ENCODE peak calls at places on chromosomes 7 and 10, in six cellular contexts. One of them, this sample, is unnamed.

GRCh38 chr10:68811367-68812009 is 15.8 kb upstream of the STOX1 start:
- DNase-seq in CD8-positive, alpha-beta T cell: no peak
- DNase-seq in stomach: no peak
- DNase-seq in colonic mucosa: no peak
- DNase-seq in adrenal gland: peak; percentile 81
- DNase-seq in brain microvascular endothelial cell: no peak
- DNase-seq in this sample: no peak

GRCh38 chr10:73940634-73941221 is 29.8 kb downstream of the PLAU start:
- DNase-seq in CD8-positive, alpha-beta T cell: peak; percentile 81
- DNase-seq in brain microvascular endothelial cell: peak; percentile 73
- DNase-seq in colonic mucosa: peak; percentile 89
- DNase-seq in stomach: peak; percentile 86
- DNase-seq in adrenal gland: peak; percentile 84
- DNase-seq in this sample: peak; percentile 81

GRCh38 chr7:96837583-96837982 is 127.9 kb upstream of the SEM1 start:
- DNase-seq in colonic mucosa: no peak
- DNase-seq in CD8-positive, alpha-beta T cell: no peak
- DNase-seq in adrenal gland: no peak
- DNase-seq in brain microvascular endothelial cell: no peak
- DNase-seq in stomach: no peak
- DNase-seq in this sample: no peak

GRCh38 chr7:131346885-131347592 is 19.4 kb downstream of the MKLN1 start:
- DNase-seq in CD8-positive, alpha-beta T cell: no peak
- DNase-seq in adrenal gland: no peak
- DNase-seq in colonic mucosa: no peak
- DNase-seq in stomach: peak; percentile 39
- DNase-seq in brain microvascular endothelial cell: no peak
- DNase-seq in this sample: no peak

GRCh38 chr10:57579926-57580325 is 687.8 kb downstream of the IPMK start:
- DNase-seq in colonic mucosa: no peak
- DNase-seq in CD8-positive, alpha-beta T cell: no peak
- DNase-seq in stomach: no peak
- DNase-seq in adrenal gland: peak; percentile 23
- DNase-seq in brain microvascular endothelial cell: peak; percentile 7
- DNase-seq in this sample: no peak

GRCh38 chr7:10474048-10474447 is 499.6 kb upstream of the PHF14 start:
- DNase-seq in brain microvascular endothelial cell: peak; percentile 15
- DNase-seq in adrenal gland: no peak
- DNase-seq in colonic mucosa: no peak
- DNase-seq in stomach: no peak
- DNase-seq in CD8-positive, alpha-beta T cell: no peak
- DNase-seq in this sample: no peak

GRCh38 chr7:127474457-127474856 is 81.9 kb upstream of the ZNF800 start:
- DNase-seq in colonic mucosa: no peak
- DNase-seq in CD8-positive, alpha-beta T cell: no peak
- DNase-seq in stomach: no peak
- DNase-seq in brain microvascular endothelial cell: no peak
- DNase-seq in adrenal gland: no peak
- DNase-seq in this sample: no peak

GRCh38 chr10:100101526-100102076 is 19.9 kb upstream of the CPN1 start:
- DNase-seq in adrenal gland: no peak
- DNase-seq in colonic mucosa: peak; percentile 47
- DNase-seq in CD8-positive, alpha-beta T cell: no peak
- DNase-seq in brain microvascular endothelial cell: no peak
- DNase-seq in stomach: no peak
- DNase-seq in this sample: no peak

GRCh38 chr10:15879663-15880062 is 19.4 kb upstream of the MINDY3 start:
- DNase-seq in stomach: no peak
- DNase-seq in CD8-positive, alpha-beta T cell: no peak
- DNase-seq in brain microvascular endothelial cell: no peak
- DNase-seq in adrenal gland: no peak
- DNase-seq in colonic mucosa: no peak
- DNase-seq in this sample: no peak

GRCh38 chr7:39069886-39070881 is 92.5 kb downstream of the POU6F2 start:
- DNase-seq in colonic mucosa: no peak
- DNase-seq in adrenal gland: no peak
- DNase-seq in CD8-positive, alpha-beta T cell: no peak
- DNase-seq in stomach: no peak
- DNase-seq in brain microvascular endothelial cell: no peak
- DNase-seq in this sample: no peak

GRCh38 chr10:20474064-20474463 is 423.0 kb downstream of the NEBL start:
- DNase-seq in CD8-positive, alpha-beta T cell: no peak
- DNase-seq in adrenal gland: no peak
- DNase-seq in brain microvascular endothelial cell: no peak
- DNase-seq in stomach: no peak
- DNase-seq in colonic mucosa: no peak
- DNase-seq in this sample: no peak

GRCh38 chr10:78925800-78926319 is 142.9 kb upstream of the ZMIZ1 start:
- DNase-seq in stomach: no peak
- DNase-seq in colonic mucosa: no peak
- DNase-seq in adrenal gland: no peak
- DNase-seq in CD8-positive, alpha-beta T cell: no peak
- DNase-seq in brain microvascular endothelial cell: peak; percentile 93
- DNase-seq in this sample: no peak

GRCh38 chr7:138239244-138239643 is 163.0 kb downstream of the AKR1D1 start:
- DNase-seq in CD8-positive, alpha-beta T cell: no peak
- DNase-seq in brain microvascular endothelial cell: no peak
- DNase-seq in stomach: no peak
- DNase-seq in colonic mucosa: no peak
- DNase-seq in adrenal gland: peak; percentile 44
- DNase-seq in this sample: no peak

GRCh38 chr10:31700222-31700621 is 228.4 kb downstream of the ARHGAP12 start:
- DNase-seq in brain microvascular endothelial cell: peak; percentile 25
- DNase-seq in adrenal gland: no peak
- DNase-seq in stomach: no peak
- DNase-seq in colonic mucosa: no peak
- DNase-seq in CD8-positive, alpha-beta T cell: no peak
- DNase-seq in this sample: no peak

GRCh38 chr7:133300811-133301210 is 47.9 kb downstream of the EXOC4 start:
- DNase-seq in CD8-positive, alpha-beta T cell: no peak
- DNase-seq in adrenal gland: no peak
- DNase-seq in brain microvascular endothelial cell: no peak
- DNase-seq in stomach: no peak
- DNase-seq in colonic mucosa: no peak
- DNase-seq in this sample: no peak

GRCh38 chr10:58775960-58776574 is 263.4 kb downstream of the BICC1 start:
- DNase-seq in adrenal gland: no peak
- DNase-seq in brain microvascular endothelial cell: peak; percentile 84
- DNase-seq in colonic mucosa: no peak
- DNase-seq in CD8-positive, alpha-beta T cell: no peak
- DNase-seq in stomach: no peak
- DNase-seq in this sample: no peak

GRCh38 chr10:11110499-11110898 is 92.8 kb downstream of the CELF2 start:
- DNase-seq in CD8-positive, alpha-beta T cell: no peak
- DNase-seq in colonic mucosa: no peak
- DNase-seq in adrenal gland: no peak
- DNase-seq in stomach: no peak
- DNase-seq in brain microvascular endothelial cell: no peak
- DNase-seq in this sample: no peak

GRCh38 chr7:48144291-48144768 is 26.9 kb upstream of the ABCA13 start:
- DNase-seq in brain microvascular endothelial cell: no peak
- DNase-seq in CD8-positive, alpha-beta T cell: no peak
- DNase-seq in adrenal gland: no peak
- DNase-seq in colonic mucosa: peak; percentile 72
- DNase-seq in stomach: no peak
- DNase-seq in this sample: no peak

GRCh38 chr7:31939076-31939475 is 131.1 kb downstream of the PDE1C start:
- DNase-seq in adrenal gland: no peak
- DNase-seq in brain microvascular endothelial cell: no peak
- DNase-seq in stomach: no peak
- DNase-seq in colonic mucosa: no peak
- DNase-seq in CD8-positive, alpha-beta T cell: no peak
- DNase-seq in this sample: no peak

GRCh38 chr7:158710651-158711102 is 6.1 kb upstream of the NCAPG2 start:
- DNase-seq in CD8-positive, alpha-beta T cell: no peak
- DNase-seq in adrenal gland: no peak
- DNase-seq in colonic mucosa: no peak
- DNase-seq in brain microvascular endothelial cell: peak; percentile 94
- DNase-seq in stomach: no peak
- DNase-seq in this sample: no peak

GRCh38 chr7:56046728-56047445 is 4.4 kb downstream of the PSPH start:
- DNase-seq in colonic mucosa: peak; percentile 20
- DNase-seq in stomach: peak; percentile 44
- DNase-seq in CD8-positive, alpha-beta T cell: no peak
- DNase-seq in brain microvascular endothelial cell: peak; percentile 94
- DNase-seq in adrenal gland: no peak
- DNase-seq in this sample: no peak

GRCh38 chr10:125396651-125397050 is 236.3 kb upstream of the CTBP2 start:
- DNase-seq in CD8-positive, alpha-beta T cell: no peak
- DNase-seq in adrenal gland: no peak
- DNase-seq in brain microvascular endothelial cell: no peak
- DNase-seq in colonic mucosa: no peak
- DNase-seq in stomach: no peak
- DNase-seq in this sample: no peak

GRCh38 chr7:2522780-2523433 is 3.3 kb downstream of the LFNG start:
- DNase-seq in CD8-positive, alpha-beta T cell: no peak
- DNase-seq in adrenal gland: no peak
- DNase-seq in colonic mucosa: peak; percentile 83
- DNase-seq in stomach: no peak
- DNase-seq in brain microvascular endothelial cell: peak; percentile 71
- DNase-seq in this sample: no peak

GRCh38 chr7:88866265-88866863 is 70.8 kb upstream of the TEX47 start:
- DNase-seq in colonic mucosa: no peak
- DNase-seq in stomach: no peak
- DNase-seq in brain microvascular endothelial cell: no peak
- DNase-seq in CD8-positive, alpha-beta T cell: no peak
- DNase-seq in adrenal gland: no peak
- DNase-seq in this sample: no peak

GRCh38 chr10:1130995-1131790 is 75.0 kb downstream of the WDR37 start:
- DNase-seq in stomach: no peak
- DNase-seq in adrenal gland: no peak
- DNase-seq in brain microvascular endothelial cell: no peak
- DNase-seq in colonic mucosa: peak; percentile 4
- DNase-seq in CD8-positive, alpha-beta T cell: no peak
- DNase-seq in this sample: no peak

DNA sequence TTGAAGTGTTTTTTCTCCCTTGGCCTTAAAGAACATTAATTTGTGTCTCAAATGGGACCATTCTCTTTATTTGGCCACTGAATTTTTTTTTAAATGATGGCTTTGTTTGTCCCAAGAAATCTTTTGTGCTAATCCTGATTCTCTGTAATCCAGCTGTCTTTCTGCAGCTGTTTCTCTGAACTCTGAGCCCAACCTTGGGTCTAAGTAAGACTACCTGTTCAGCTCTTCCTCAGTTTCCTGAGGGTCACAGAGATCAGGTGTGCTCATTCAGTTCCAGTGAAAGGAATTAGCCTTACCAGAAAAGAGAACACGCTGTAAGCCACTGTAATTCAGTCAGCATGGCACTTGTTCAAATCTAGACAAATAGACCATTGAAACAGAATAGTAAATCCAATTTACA is 94.2 kb downstream of the ANKIB1 start:
- DNase-seq in CD8-positive, alpha-beta T cell: no peak
- DNase-seq in stomach: no peak
- DNase-seq in brain microvascular endothelial cell: no peak
- DNase-seq in colonic mucosa: no peak
- DNase-seq in adrenal gland: no peak
- DNase-seq in this sample: no peak
- H3K27ac ChIP-seq in CD8-positive, alpha-beta T cell: no peak overlapping the region
- H3K27ac ChIP-seq in stomach: no peak overlapping the region
- H3K27ac ChIP-seq in brain microvascular endothelial cell: no peak overlapping the region
- H3K27ac ChIP-seq in colonic mucosa: no peak overlapping the region
- H3K27ac ChIP-seq in adrenal gland: no peak overlapping the region
- H3K27ac ChIP-seq in this sample: no peak overlapping the region

DNA sequence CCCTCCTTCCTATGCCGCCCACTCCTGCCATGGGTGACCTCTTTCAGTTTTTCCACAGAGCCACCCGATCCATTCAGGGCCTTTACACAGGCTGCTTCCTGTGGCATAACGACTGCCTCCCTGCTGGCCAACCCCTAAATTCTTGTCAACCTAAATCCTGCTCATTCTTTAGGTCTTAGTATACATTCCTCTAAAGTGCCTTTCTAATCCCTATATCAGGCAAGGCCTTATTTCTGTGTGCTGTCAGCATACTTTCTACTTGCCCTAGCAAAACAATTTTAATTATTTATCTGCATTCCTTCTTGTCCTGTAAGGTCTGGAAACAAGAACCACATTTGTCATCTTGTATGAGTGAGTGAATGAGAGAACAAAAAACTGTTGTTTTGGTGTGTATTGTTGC is 132.4 kb downstream of the DNAH11 start:
- DNase-seq in CD8-positive, alpha-beta T cell: no peak
- DNase-seq in colonic mucosa: no peak
- DNase-seq in brain microvascular endothelial cell: no peak
- DNase-seq in stomach: no peak
- DNase-seq in adrenal gland: no peak
- DNase-seq in this sample: no peak
- TF ChIP-seq CTCF in CD8-positive, alpha-beta T cell: no peak
- TF ChIP-seq CTCF in colonic mucosa: no peak
- TF ChIP-seq CTCF in brain microvascular endothelial cell: no peak
- TF ChIP-seq CTCF in stomach: no peak
- TF ChIP-seq CTCF in adrenal gland: no peak
- TF ChIP-seq CTCF in this sample: no peak

GRCh38 chr10:89861584-89862287 is 160.3 kb downstream of the KIF20B start:
- DNase-seq in brain microvascular endothelial cell: peak; percentile 45
- DNase-seq in CD8-positive, alpha-beta T cell: no peak
- DNase-seq in stomach: no peak
- DNase-seq in colonic mucosa: no peak
- DNase-seq in adrenal gland: no peak
- DNase-seq in this sample: no peak

GRCh38 chr10:89857399-89857798 is 156.0 kb downstream of the KIF20B start:
- DNase-seq in adrenal gland: no peak
- DNase-seq in colonic mucosa: no peak
- DNase-seq in CD8-positive, alpha-beta T cell: no peak
- DNase-seq in stomach: no peak
- DNase-seq in brain microvascular endothelial cell: no peak
- DNase-seq in this sample: no peak

DNA sequence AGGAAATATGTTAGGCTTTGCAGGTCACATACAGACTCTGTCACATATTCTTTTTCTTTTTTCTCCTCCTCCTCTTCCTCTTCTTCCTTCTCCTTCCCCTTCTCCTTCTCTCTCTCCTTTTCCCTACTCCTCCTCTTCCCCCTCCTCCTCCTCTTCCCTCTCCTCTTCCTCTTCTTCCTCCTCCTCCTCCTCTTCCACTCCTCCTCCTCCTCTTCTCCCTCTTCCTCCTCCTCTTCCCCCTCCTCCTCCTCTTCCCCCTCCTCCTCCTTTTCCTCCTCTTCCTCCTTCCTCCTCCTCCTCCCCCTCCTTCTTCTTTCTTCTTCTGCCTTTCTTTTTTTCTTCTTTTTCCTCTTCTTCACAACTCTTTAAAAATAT is 159.8 kb downstream of the KIF20B start:
- DNase-seq in CD8-positive, alpha-beta T cell: no peak
- DNase-seq in colonic mucosa: no peak
- DNase-seq in brain microvascular endothelial cell: no peak
- DNase-seq in adrenal gland: no peak
- DNase-seq in stomach: no peak
- DNase-seq in this sample: no peak
- H3K27ac ChIP-seq in CD8-positive, alpha-beta T cell: no peak overlapping the region
- H3K27ac ChIP-seq in colonic mucosa: no peak overlapping the region
- H3K27ac ChIP-seq in brain microvascular endothelial cell: peak overlapping the region; percentile 31
- H3K27ac ChIP-seq in adrenal gland: no peak overlapping the region
- H3K27ac ChIP-seq in stomach: no peak overlapping the region
- H3K27ac ChIP-seq in this sample: no peak overlapping the region

DNA sequence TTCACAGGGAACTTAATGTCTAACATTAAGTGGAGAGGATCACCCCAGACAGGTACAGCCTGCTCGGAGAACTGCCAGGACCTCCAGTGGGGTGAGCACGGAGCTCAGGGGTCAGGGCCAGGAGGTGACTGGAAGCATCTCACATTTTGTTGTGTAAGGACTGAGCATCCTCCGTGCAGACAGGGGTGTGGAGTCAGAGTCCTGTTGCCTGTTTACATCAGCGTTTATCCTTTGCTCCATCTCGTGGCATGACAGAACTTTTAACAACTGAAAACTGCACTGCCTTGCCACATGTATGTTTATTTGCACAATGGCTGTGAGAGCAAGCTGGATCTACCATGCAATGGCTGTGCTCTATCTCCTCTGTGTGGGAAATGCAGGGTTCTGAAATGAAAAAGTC is 175.4 kb upstream of the AKR1E2 start:
- DNase-seq in colonic mucosa: no peak
- DNase-seq in stomach: no peak
- DNase-seq in brain microvascular endothelial cell: peak; percentile 27
- DNase-seq in adrenal gland: no peak
- DNase-seq in CD8-positive, alpha-beta T cell: no peak
- DNase-seq in this sample: no peak
- TF ChIP-seq CTCF in colonic mucosa: no peak
- TF ChIP-seq CTCF in stomach: no peak
- TF ChIP-seq CTCF in brain microvascular endothelial cell: no peak
- TF ChIP-seq CTCF in adrenal gland: no peak
- TF ChIP-seq CTCF in CD8-positive, alpha-beta T cell: no peak
- TF ChIP-seq CTCF in this sample: no peak